ENCODE peak calls at places on chromosome 5, in six cellular contexts. One of them, this sample, is unnamed.
A peak's percentile ranks its signal among the peaks of the same experiment; 100 is the strongest.

GRCh38 chr5:120106912-120107525 is 357.1 kb upstream of the PRR16 start:
- DNase-seq in GM12865: no peak
- DNase-seq in lower lobe of right lung: no peak
- DNase-seq in PC-3: no peak
- DNase-seq in Peyer's patch: no peak
- DNase-seq in body of pancreas: no peak
- DNase-seq in this sample: no peak

GRCh38 chr5:130571076-130571475 is 594.0 kb downstream of the HINT1 start:
- DNase-seq in Peyer's patch: no peak
- DNase-seq in GM12865: no peak
- DNase-seq in body of pancreas: no peak
- DNase-seq in PC-3: peak; percentile 7
- DNase-seq in lower lobe of right lung: no peak
- DNase-seq in this sample: no peak

GRCh38 chr5:92308679-92309078 is 925.6 kb upstream of the ARRDC3 start:
- DNase-seq in body of pancreas: no peak
- DNase-seq in GM12865: no peak
- DNase-seq in Peyer's patch: no peak
- DNase-seq in PC-3: no peak
- DNase-seq in lower lobe of right lung: no peak
- DNase-seq in this sample: no peak

GRCh38 chr5:98173334-98173733 is 600.1 kb upstream of the RGMB start:
- DNase-seq in GM12865: no peak
- DNase-seq in PC-3: peak; percentile 67
- DNase-seq in lower lobe of right lung: no peak
- DNase-seq in body of pancreas: no peak
- DNase-seq in Peyer's patch: no peak
- DNase-seq in this sample: no peak

GRCh38 chr5:179008667-179009066 is 13.5 kb upstream of the GRM6 start:
- DNase-seq in lower lobe of right lung: no peak
- DNase-seq in PC-3: no peak
- DNase-seq in GM12865: no peak
- DNase-seq in Peyer's patch: no peak
- DNase-seq in body of pancreas: no peak
- DNase-seq in this sample: no peak

GRCh38 chr5:32566319-32567111 is 18.8 kb upstream of the SUB1 start:
- DNase-seq in PC-3: no peak
- DNase-seq in lower lobe of right lung: no peak
- DNase-seq in Peyer's patch: no peak
- DNase-seq in body of pancreas: no peak
- DNase-seq in GM12865: no peak
- DNase-seq in this sample: no peak

GRCh38 chr5:136309376-136309775 is 56.0 kb downstream of the TRPC7 start:
- DNase-seq in PC-3: no peak
- DNase-seq in Peyer's patch: no peak
- DNase-seq in lower lobe of right lung: no peak
- DNase-seq in body of pancreas: no peak
- DNase-seq in GM12865: no peak
- DNase-seq in this sample: no peak

GRCh38 chr5:34542818-34543217 is 113.3 kb upstream of the RAI14 start:
- DNase-seq in GM12865: peak; percentile 25
- DNase-seq in body of pancreas: no peak
- DNase-seq in lower lobe of right lung: no peak
- DNase-seq in Peyer's patch: no peak
- DNase-seq in PC-3: no peak
- DNase-seq in this sample: no peak

GRCh38 chr5:39073759-39074008 is 515 bp downstream of the RICTOR start:
- DNase-seq in Peyer's patch: no peak
- DNase-seq in PC-3: no peak
- DNase-seq in body of pancreas: no peak
- DNase-seq in lower lobe of right lung: no peak
- DNase-seq in GM12865: no peak
- DNase-seq in this sample: no peak

GRCh38 chr5:52757527-52757926 is 30.2 kb upstream of the ITGA1 start:
- DNase-seq in Peyer's patch: no peak
- DNase-seq in PC-3: no peak
- DNase-seq in lower lobe of right lung: no peak
- DNase-seq in GM12865: no peak
- DNase-seq in body of pancreas: no peak
- DNase-seq in this sample: no peak

GRCh38 chr5:147180751-147181150 is 54.1 kb upstream of the STK32A start:
- DNase-seq in PC-3: no peak
- DNase-seq in lower lobe of right lung: no peak
- DNase-seq in Peyer's patch: no peak
- DNase-seq in GM12865: no peak
- DNase-seq in body of pancreas: no peak
- DNase-seq in this sample: no peak

GRCh38 chr5:180668835-180669596 is 19.6 kb upstream of the FLT4 start:
- DNase-seq in PC-3: no peak
- DNase-seq in GM12865: no peak
- DNase-seq in Peyer's patch: no peak
- DNase-seq in lower lobe of right lung: no peak
- DNase-seq in body of pancreas: no peak
- DNase-seq in this sample: no peak

GRCh38 chr5:65172486-65173129 is 309.1 kb downstream of the ADAMTS6 start:
- DNase-seq in PC-3: no peak
- DNase-seq in Peyer's patch: no peak
- DNase-seq in GM12865: peak; percentile 71
- DNase-seq in lower lobe of right lung: no peak
- DNase-seq in body of pancreas: no peak
- DNase-seq in this sample: no peak

GRCh38 chr5:142363619-142363963 is 38.8 kb upstream of the SPRY4 start:
- DNase-seq in Peyer's patch: no peak
- DNase-seq in body of pancreas: no peak
- DNase-seq in GM12865: no peak
- DNase-seq in lower lobe of right lung: no peak
- DNase-seq in PC-3: no peak
- DNase-seq in this sample: no peak

GRCh38 chr5:150763023-150763793 is 4.4 kb upstream of the DCTN4 start:
- DNase-seq in Peyer's patch: peak; percentile 65
- DNase-seq in PC-3: peak; percentile 58
- DNase-seq in lower lobe of right lung: no peak
- DNase-seq in GM12865: no peak
- DNase-seq in body of pancreas: peak; percentile 61
- DNase-seq in this sample: no peak

GRCh38 chr5:67182406-67182805 is 14.2 kb downstream of the CD180 start:
- DNase-seq in lower lobe of right lung: peak; percentile 69
- DNase-seq in GM12865: no peak
- DNase-seq in PC-3: no peak
- DNase-seq in Peyer's patch: peak; percentile 49
- DNase-seq in body of pancreas: peak; percentile 27
- DNase-seq in this sample: peak; percentile 53

DNA sequence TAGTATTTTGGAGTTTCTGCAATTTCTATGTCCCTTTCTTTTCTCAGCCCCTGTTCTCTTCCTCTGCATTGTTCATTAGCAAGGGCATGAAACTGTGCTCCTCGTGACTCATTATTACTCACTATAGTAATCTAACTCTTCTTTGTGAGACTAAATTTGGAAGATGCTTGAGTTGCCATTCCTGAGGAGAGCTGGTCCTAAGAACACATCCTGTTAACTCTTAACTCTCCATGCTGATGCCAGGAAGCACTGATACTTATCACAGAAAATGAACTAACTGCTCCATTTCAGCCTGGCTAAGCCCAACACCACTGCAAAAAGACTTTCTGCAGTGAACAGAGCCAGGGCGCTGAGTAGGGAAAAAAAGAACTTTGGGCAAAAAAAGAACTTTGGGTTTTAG is 10.6 kb upstream of the CSNK1A1 start:
- DNase-seq in PC-3: peak; percentile 99
- DNase-seq in lower lobe of right lung: no peak
- DNase-seq in GM12865: no peak
- DNase-seq in body of pancreas: no peak
- DNase-seq in Peyer's patch: no peak
- DNase-seq in this sample: no peak
- H3K4me3 ChIP-seq in PC-3: peak overlapping the region; percentile 61
- H3K4me3 ChIP-seq in lower lobe of right lung: no peak overlapping the region
- H3K4me3 ChIP-seq in GM12865: no peak overlapping the region
- H3K4me3 ChIP-seq in body of pancreas: no peak overlapping the region
- H3K4me3 ChIP-seq in Peyer's patch: no peak overlapping the region
- H3K4me3 ChIP-seq in this sample: no peak overlapping the region

GRCh38 chr5:168992687-168993086 is 308.3 kb downstream of the SLIT3 start:
- DNase-seq in PC-3: no peak
- DNase-seq in Peyer's patch: no peak
- DNase-seq in body of pancreas: no peak
- DNase-seq in GM12865: no peak
- DNase-seq in lower lobe of right lung: no peak
- DNase-seq in this sample: no peak
- TF ChIP-seq CTCF in PC-3: peak; percentile 49
- TF ChIP-seq CTCF in Peyer's patch: no peak
- TF ChIP-seq CTCF in body of pancreas: no peak
- TF ChIP-seq CTCF in GM12865: no peak
- TF ChIP-seq CTCF in lower lobe of right lung: no peak
- TF ChIP-seq CTCF in this sample: no peak

DNA sequence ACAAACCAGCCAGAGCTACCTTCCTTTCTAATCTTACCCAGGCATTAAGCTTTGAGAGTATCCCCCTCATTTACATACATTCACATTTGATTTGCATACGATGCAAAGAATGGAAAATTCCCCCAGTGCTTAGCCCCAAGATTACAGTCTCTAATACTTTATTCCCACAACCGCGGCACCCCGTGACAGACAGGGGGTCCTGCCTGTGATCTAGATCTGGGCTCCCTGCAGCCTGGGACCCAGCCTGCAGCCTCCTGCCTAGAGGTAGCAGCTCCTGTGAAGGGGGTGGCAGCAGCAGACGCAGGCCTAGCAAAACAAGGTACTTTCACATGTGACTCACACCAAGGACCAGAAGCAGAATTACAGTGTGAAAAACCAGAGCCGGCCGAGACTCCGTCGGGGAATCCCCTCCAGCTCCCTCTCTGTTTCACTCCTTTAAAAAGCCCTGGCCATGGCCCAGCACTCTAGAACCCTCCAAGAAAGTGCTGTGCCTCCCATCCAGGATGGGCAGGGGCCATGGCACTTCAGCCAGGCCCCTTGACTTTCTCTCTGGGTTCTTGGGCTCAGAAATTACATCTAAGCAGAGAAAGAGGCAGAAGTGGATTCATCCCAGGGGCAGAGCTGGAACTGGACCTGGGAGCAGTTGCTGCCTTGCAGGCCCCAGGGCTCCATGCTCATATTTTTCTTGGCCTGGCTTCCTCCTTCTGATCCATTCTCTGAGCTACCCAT is 14.0 kb upstream of the TCF7 start:
- DNase-seq in lower lobe of right lung: no peak
- DNase-seq in body of pancreas: no peak
- DNase-seq in GM12865: peak; percentile 96
- DNase-seq in Peyer's patch: peak; percentile 87
- DNase-seq in PC-3: peak; percentile 51
- DNase-seq in this sample: peak; percentile 51
- H3K4me3 ChIP-seq in lower lobe of right lung: no peak overlapping the region
- H3K4me3 ChIP-seq in body of pancreas: no peak overlapping the region
- H3K4me3 ChIP-seq in GM12865: peak overlapping the region; percentile 40
- H3K4me3 ChIP-seq in Peyer's patch: no peak overlapping the region
- H3K4me3 ChIP-seq in PC-3: no peak overlapping the region
- H3K4me3 ChIP-seq in this sample: no peak overlapping the region

DNA sequence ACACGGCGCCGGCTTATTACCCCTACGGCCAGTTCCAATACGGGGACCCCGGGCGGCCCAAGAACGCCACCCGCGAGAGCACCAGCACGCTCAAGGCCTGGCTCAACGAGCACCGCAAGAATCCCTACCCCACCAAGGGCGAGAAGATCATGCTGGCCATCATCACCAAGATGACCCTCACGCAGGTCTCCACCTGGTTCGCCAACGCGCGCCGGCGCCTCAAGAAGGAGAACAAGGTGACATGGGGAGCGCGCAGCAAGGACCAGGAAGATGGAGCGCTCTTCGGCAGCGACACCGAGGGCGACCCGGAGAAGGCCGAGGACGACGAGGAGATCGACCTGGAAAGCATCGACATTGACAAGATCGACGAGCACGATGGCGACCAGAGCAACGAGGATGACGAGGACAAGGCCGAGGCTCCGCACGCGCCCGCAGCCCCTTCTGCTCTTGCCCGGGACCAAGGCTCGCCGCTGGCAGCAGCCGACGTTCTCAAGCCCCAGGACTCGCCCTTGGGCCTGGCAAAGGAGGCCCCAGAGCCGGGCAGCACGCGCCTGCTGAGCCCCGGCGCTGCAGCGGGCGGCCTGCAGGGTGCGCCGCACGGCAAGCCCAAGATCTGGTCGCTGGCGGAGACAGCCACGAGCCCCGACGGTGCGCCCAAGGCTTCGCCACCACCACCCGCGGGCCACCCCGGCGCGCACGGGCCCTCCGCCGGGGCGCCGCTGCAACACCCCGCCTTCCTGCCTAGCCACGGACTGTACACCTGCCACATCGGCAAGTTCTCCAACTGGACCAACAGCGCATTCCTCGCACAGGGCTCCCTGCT is 3.9 kb downstream of the IRX1 start:
- DNase-seq in PC-3: no peak
- DNase-seq in body of pancreas: no peak
- DNase-seq in Peyer's patch: peak; percentile 28
- DNase-seq in lower lobe of right lung: no peak
- DNase-seq in GM12865: no peak
- DNase-seq in this sample: no peak
- TF ChIP-seq CTCF in PC-3: no peak
- TF ChIP-seq CTCF in body of pancreas: no peak
- TF ChIP-seq CTCF in Peyer's patch: no peak
- TF ChIP-seq CTCF in lower lobe of right lung: peak; percentile 17
- TF ChIP-seq CTCF in GM12865: no peak
- TF ChIP-seq CTCF in this sample: no peak

DNA sequence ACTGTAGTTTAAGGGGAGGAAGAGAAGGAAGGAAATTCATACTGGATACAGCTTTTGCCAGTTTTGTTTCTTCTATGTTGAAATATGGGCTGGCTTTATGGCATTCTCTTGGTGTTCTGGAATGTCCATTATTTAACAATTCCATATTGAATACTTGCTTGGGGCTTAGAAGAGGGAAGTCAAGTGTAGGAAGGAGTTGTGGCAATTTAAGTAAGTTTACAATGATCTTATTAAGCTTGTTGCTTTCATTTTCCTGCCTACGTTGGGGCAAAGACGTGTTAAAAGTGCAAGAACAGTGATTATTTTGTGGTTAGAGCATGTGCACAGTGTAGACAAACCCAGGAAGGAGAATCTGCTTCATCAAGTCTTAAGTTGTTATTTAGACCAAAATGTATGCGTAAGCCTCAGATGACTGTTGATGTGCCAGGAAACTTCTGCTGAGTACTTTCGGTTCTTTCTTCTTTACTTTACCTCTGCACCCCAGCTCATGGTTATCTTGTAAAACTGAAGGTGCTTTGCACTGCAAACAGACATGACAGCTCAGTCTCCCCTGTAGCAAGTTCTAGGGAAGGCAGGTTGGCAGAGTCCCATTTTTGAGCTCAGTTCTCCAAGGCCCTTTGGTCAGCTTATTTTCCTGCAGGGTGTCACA is 75.8 kb downstream of the F2RL2 start:
- DNase-seq in body of pancreas: peak; percentile 43
- DNase-seq in Peyer's patch: peak; percentile 57
- DNase-seq in PC-3: no peak
- DNase-seq in lower lobe of right lung: no peak
- DNase-seq in GM12865: peak; percentile 81
- DNase-seq in this sample: peak; percentile 40
- H3K4me3 ChIP-seq in body of pancreas: no peak overlapping the region
- H3K4me3 ChIP-seq in Peyer's patch: peak overlapping the region; percentile 16
- H3K4me3 ChIP-seq in PC-3: no peak overlapping the region
- H3K4me3 ChIP-seq in lower lobe of right lung: peak overlapping the region; percentile 17
- H3K4me3 ChIP-seq in GM12865: peak overlapping the region; percentile 43
- H3K4me3 ChIP-seq in this sample: no peak overlapping the region

DNA sequence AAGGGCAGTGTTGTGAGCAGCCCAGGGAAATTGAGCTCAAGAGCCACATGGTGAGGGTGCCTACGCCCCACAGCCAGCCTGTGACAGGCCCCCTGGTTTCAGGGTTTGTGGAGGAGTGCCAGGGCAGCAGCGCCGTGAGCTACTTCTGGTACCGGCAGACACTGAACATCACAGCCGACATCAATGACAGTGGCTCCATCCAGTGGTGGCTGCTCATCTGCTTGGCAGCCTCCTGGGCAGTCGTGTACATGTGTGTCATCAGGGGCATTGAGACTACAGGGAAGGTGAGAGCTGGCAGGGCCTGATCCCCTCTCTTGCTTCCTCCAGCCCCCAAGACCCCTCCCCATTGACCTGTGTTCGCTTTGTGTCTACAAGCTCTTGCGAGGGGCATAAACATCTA is 10.2 kb downstream of the SLC6A18 start:
- DNase-seq in Peyer's patch: peak; percentile 57
- DNase-seq in GM12865: no peak
- DNase-seq in lower lobe of right lung: no peak
- DNase-seq in PC-3: no peak
- DNase-seq in body of pancreas: no peak
- DNase-seq in this sample: no peak
- TF ChIP-seq CTCF in Peyer's patch: no peak
- TF ChIP-seq CTCF in GM12865: no peak
- TF ChIP-seq CTCF in lower lobe of right lung: no peak
- TF ChIP-seq CTCF in PC-3: no peak
- TF ChIP-seq CTCF in body of pancreas: no peak
- TF ChIP-seq CTCF in this sample: no peak

This sample was measured in mucosa of descending colon.